ENCODE peak calls at places on chromosomes 7 and 10, in ten cellular contexts. D is sigmoid colon, R is neural progenitor cell, G is PC-3, T is pancreas, X is right lobe of liver, P is breast epithelium, V is psoas muscle, C is esophagus squamous epithelium, I is esophagus muscularis mucosa. E is an unnamed sample. For H3K4me1, the result is how much of the 10 kb centered on the place peaks cover.

GRCh38 chr10:91589015-91589655 is 43.7 kb downstream of the PPP1R3C start:
- DNase-seq in R (no peak), X (no peak), P (no peak), D (peak), C (no peak), T (peak), I (no peak), V (no peak), G (peak), E (no peak)

GRCh38 chr7:1979591-1980560 is 252.9 kb downstream of the MAD1L1 start:
- DNase-seq in G (no peak), V (no peak), C (peak), X (peak), R (no peak), T (no peak), D (no peak), P (no peak), I (no peak), E (peak)

GRCh38 chr10:44513592-44513991 is 128.7 kb upstream of the CXCL12 start:
- DNase-seq in G (no peak), P (no peak), I (peak), R (no peak), C (no peak), D (no peak), T (no peak), X (no peak), V (peak), E (no peak)

GRCh38 chr10:75375828-75376227 is 25.7 kb downstream of the ZNF503 start:
- DNase-seq in R (no peak), G (no peak), C (no peak), V (no peak), I (no peak), P (no peak), D (no peak), T (no peak), X (no peak), E (no peak)

GRCh38 chr10:70567603-70568002 is 34.9 kb downstream of the PRF1 start:
- DNase-seq in X (no peak), T (no peak), C (no peak), G (no peak), V (no peak), R (no peak), I (no peak), D (peak), P (no peak), E (peak)

GRCh38 chr10:1378473-1378872 is 322.3 kb downstream of the WDR37 start:
- DNase-seq in I (no peak), P (peak), D (no peak), C (no peak), G (no peak), V (no peak), X (no peak), R (no peak), T (no peak), E (no peak)

GRCh38 chr10:78579995-78580394 is 488.8 kb upstream of the ZMIZ1 start:
- DNase-seq in T (peak), R (peak), V (peak), I (no peak), X (peak), D (peak), G (peak), P (peak), C (no peak), E (no peak)

GRCh38 chr7:506921-507622 is 12.6 kb downstream of the PDGFA start:
- DNase-seq in C (no peak), X (peak), P (no peak), V (peak), G (no peak), T (peak), R (no peak), D (peak), I (no peak), E (no peak)

GRCh38 chr7:2431260-2431867 is 28.0 kb downstream of the CHST12 start:
- DNase-seq in V (no peak), C (no peak), G (peak), D (no peak), X (no peak), R (peak), P (no peak), T (no peak), I (no peak), E (no peak)

GRCh38 chr7:66682350-66683093 is 53.8 kb downstream of the KCTD7 start:
- DNase-seq in T (peak), I (no peak), X (no peak), V (peak), P (no peak), D (peak), G (peak), R (peak), C (no peak), E (no peak)

GRCh38 chr10:77485847-77486246 is 151.8 kb downstream of the KCNMA1 start:
- DNase-seq in I (no peak), R (no peak), P (no peak), T (no peak), G (no peak), C (no peak), D (no peak), V (no peak), X (peak), E (peak)

GRCh38 chr7:35424869-35425495 is 171.1 kb upstream of the TBX20 start:
- DNase-seq in I (no peak), D (no peak), T (peak), P (no peak), R (peak), V (peak), C (no peak), X (peak), G (peak), E (peak)

GRCh38 chr7:17150018-17150417 is 148.4 kb upstream of the AHR start:
- DNase-seq in X (no peak), V (no peak), I (no peak), T (no peak), G (no peak), P (no peak), R (no peak), D (no peak), C (no peak), E (no peak)

GRCh38 chr10:72694476-72695369 is 2.8 kb downstream of the MCU start:
- DNase-seq in X (no peak), P (no peak), D (no peak), V (no peak), C (no peak), R (peak), T (no peak), I (no peak), G (peak), E (peak)

GRCh38 chr10:86334515-86335085 is 32.0 kb downstream of the GRID1 start:
- DNase-seq in T (no peak), D (peak), I (no peak), R (peak), C (no peak), V (no peak), G (peak), P (no peak), X (peak), E (peak)

GRCh38 chr10:88958721-88959120 is 6.1 kb upstream of the ACTA2 start:
- DNase-seq in C (no peak), I (no peak), P (no peak), T (no peak), X (no peak), D (no peak), V (no peak), G (no peak), R (no peak), E (no peak)

GRCh38 chr10:11116817-11117216 is 99.1 kb downstream of the CELF2 start:
- DNase-seq in P (no peak), X (no peak), D (no peak), G (no peak), V (no peak), R (no peak), T (no peak), I (no peak), C (no peak), E (no peak)

GRCh38 chr7:117020605-117021002 is 67.3 kb downstream of the ST7 start:
- DNase-seq in C (no peak), P (no peak), T (no peak), R (peak), X (no peak), D (no peak), V (no peak), I (no peak), G (no peak), E (no peak)

GRCh38 chr7:1668486-1668931 is 1.6 kb upstream of the ELFN1 start:
- DNase-seq in T (no peak), G (no peak), I (no peak), V (peak), X (peak), D (no peak), C (no peak), P (no peak), R (peak), E (no peak)

GRCh38 chr7:6623589-6624245 is 8.3 kb downstream of the ZNF853 start:
- DNase-seq in X (no peak), C (no peak), V (no peak), R (no peak), P (no peak), T (no peak), G (no peak), D (no peak), I (no peak), E (no peak)

GRCh38 chr7:6624246-6624611 is 8.8 kb downstream of the ZNF853 start:
- DNase-seq in T (no peak), I (no peak), D (no peak), P (no peak), X (no peak), G (no peak), V (no peak), R (no peak), C (no peak), E (no peak)

GRCh38 chr7:6630007-6630849 is 6.9 kb upstream of the ZNF316 start:
- DNase-seq in D (no peak), G (peak), R (no peak), V (no peak), T (no peak), I (no peak), C (no peak), X (no peak), P (no peak), E (no peak)

GRCh38 chr7:6631605-6632004 is 5.5 kb upstream of the ZNF316 start:
- DNase-seq in R (no peak), I (no peak), V (no peak), X (no peak), P (no peak), C (no peak), G (peak), D (no peak), T (no peak), E (no peak)

DNA sequence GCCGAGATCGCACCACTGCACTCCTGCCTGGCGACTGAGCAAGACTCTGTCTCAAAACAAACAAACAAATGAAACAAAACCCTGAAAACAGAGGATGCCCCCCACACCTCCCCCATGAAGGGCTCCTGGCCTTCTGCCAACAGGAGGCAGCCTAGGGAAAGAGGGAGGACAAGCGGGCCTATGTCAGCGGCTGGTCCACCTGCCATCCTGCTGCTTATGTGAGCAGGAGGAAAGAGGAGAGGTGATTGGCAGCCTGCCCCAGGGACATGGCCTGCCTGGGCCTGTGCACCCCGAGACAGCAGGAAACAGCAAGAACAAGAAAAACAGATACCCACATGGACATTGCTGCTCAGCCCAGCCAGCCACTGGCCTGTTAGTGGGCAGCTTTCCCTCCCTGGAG is 9.1 kb upstream of the ZNF316 start:
- DNase-seq in C (no peak), P (peak), X (no peak), I (no peak), T (no peak), G (no peak), V (no peak), D (no peak), R (no peak), E (no peak)
- TF ChIP-seq CTCF in C (no peak), P (no peak), X (no peak), I (no peak), T (no peak), G (no peak), V (no peak), D (no peak), R (no peak), E (no peak)

GRCh38 chr10:6174201-6174874 is 28.4 kb upstream of the PFKFB3 start:
- DNase-seq in V (peak), D (no peak), T (no peak), P (no peak), G (no peak), C (no peak), X (peak), R (no peak), I (no peak), E (no peak)
- H3K4me1 ChIP-seq in V (half or more), D (half or more), T (under half), P (under half), G (under half), C (half or more), X (under half), R (under half), I (half or more), E (under half)

GRCh38 chr7:120538335-120538734 is 265.4 kb downstream of the KCND2 start:
- DNase-seq in P (no peak), C (no peak), T (no peak), I (no peak), R (no peak), V (no peak), D (no peak), G (no peak), X (no peak), E (no peak)

GRCh38 chr7:120539321-120539720 is 266.3 kb downstream of the KCND2 start:
- DNase-seq in G (no peak), P (no peak), T (no peak), D (no peak), I (no peak), X (no peak), V (no peak), R (no peak), C (no peak), E (no peak)
- TF ChIP-seq CTCF in G (no peak), P (no peak), T (no peak), D (no peak), I (no peak), X (no peak), V (no peak), R (no peak), C (no peak), E (no peak)

DNA sequence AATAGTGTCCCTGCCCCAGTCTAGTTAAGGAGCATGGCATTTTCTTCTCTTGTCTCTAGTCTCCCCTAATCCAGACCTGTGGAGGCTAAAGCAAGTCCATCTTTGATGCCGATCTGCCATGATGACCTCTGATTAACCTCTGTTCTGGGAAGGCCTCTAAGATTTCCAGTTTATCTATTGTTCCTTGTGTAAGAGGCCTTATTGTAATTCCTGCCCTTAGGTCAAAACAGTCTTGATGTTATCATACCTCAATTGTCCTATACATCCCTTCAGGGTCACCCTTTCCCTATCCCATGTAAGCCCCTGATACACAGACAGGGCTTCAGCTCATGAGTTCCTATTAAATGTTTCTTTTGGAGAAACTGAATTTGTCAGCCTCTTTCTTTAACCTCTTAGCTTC is 4.9 kb upstream of the ZMIZ2 start:
- DNase-seq in P (no peak), D (no peak), R (no peak), X (no peak), I (no peak), V (no peak), G (no peak), T (no peak), C (no peak), E (no peak)
- H3K4me1 ChIP-seq in P (under half), D (under half), R (under half), X (under half), I (under half), V (under half), G (under half), T (under half), C (under half), E (under half)

GRCh38 chr7:85806321-85806720 is 619.5 kb upstream of the SEMA3D start:
- DNase-seq in X (no peak), D (no peak), P (no peak), C (no peak), T (no peak), R (peak), G (peak), V (no peak), I (no peak), E (peak)
- TF ChIP-seq CTCF in X (no peak), D (no peak), P (no peak), C (no peak), T (no peak), R (peak), G (peak), V (no peak), I (no peak), E (no peak)

GRCh38 chr10:14574885-14575284 is 199.8 kb downstream of the FAM107B start:
- DNase-seq in R (no peak), V (no peak), X (no peak), I (no peak), T (no peak), G (peak), P (no peak), D (no peak), C (no peak), E (no peak)

GRCh38 chr10:14573666-14574261 is 200.9 kb downstream of the FAM107B start:
- DNase-seq in I (no peak), P (no peak), T (no peak), R (no peak), V (no peak), C (no peak), X (no peak), G (peak), D (no peak), E (no peak)

GRCh38 chr10:14571866-14572507 is 202.7 kb downstream of the FAM107B start:
- DNase-seq in G (peak), C (no peak), R (no peak), V (no peak), T (peak), D (no peak), I (no peak), P (peak), X (peak), E (no peak)

GRCh38 chr10:14570800-14571199 is 203.9 kb downstream of the FAM107B start:
- DNase-seq in T (no peak), V (no peak), X (no peak), D (no peak), I (no peak), C (no peak), G (no peak), R (no peak), P (no peak), E (no peak)

GRCh38 chr10:14574291-14574690 is 200.4 kb downstream of the FAM107B start:
- DNase-seq in T (no peak), D (no peak), X (no peak), I (no peak), G (no peak), C (no peak), P (no peak), V (no peak), R (no peak), E (no peak)
- H3K4me1 ChIP-seq in T (half or more), D (under half), X (under half), I (under half), G (half or more), C (half or more), P (under half), V (under half), R (under half), E (half or more)

GRCh38 chr7:136213012-136213411 is 235.9 kb upstream of the MTPN start:
- DNase-seq in G (no peak), D (no peak), R (no peak), X (no peak), V (no peak), T (no peak), I (no peak), P (no peak), C (no peak), E (no peak)

DNA sequence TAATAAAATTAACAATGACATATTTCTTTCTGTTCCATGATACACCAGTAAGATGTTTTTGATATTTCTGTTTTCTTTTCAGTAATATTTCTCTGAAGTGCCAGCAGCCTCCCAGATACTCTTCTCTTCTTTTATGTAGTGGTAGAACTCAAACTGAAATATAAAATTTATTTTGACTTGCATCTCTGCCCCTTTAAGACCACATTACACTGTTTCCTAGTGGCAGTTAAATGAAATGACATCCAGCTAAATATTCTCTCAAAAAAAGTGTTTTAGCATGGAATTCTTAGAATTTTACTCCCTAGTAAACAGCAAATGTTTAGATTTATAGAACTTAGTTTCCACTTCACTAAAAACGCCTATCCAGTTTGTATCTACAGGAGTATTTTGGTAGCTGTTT is 237.2 kb upstream of the MTPN start:
- DNase-seq in R (no peak), X (no peak), I (no peak), P (no peak), C (no peak), V (no peak), G (no peak), T (no peak), D (no peak), E (no peak)
- TF ChIP-seq CTCF in R (peak), X (no peak), I (no peak), P (no peak), C (no peak), V (no peak), G (peak), T (no peak), D (no peak), E (no peak)

DNA sequence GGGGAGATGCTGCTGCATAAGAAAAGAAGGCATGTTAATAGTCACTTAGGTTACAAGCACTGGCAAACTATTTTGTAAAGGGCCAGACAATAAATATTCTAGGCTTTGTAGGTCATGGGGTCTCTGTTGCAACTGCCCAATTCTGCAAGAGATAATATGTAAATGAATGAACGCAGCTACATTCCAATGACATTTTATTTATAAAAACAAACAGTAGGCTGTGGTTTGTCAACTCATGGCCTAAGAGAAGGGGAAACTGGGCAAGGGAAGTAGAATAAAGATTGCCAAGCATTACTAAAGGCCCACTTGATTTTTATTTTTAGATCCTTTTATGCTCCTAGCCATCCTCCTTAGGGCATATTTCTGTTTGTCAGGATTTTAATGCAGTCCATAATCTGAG is 133.1 kb downstream of the RAPGEF5 start:
- DNase-seq in R (no peak), V (no peak), D (no peak), X (no peak), C (no peak), P (no peak), I (no peak), T (no peak), G (no peak), E (no peak)
- H3K4me1 ChIP-seq in R (under half), V (under half), D (under half), X (under half), C (under half), P (under half), I (under half), T (under half), G (under half), E (under half)

DNA sequence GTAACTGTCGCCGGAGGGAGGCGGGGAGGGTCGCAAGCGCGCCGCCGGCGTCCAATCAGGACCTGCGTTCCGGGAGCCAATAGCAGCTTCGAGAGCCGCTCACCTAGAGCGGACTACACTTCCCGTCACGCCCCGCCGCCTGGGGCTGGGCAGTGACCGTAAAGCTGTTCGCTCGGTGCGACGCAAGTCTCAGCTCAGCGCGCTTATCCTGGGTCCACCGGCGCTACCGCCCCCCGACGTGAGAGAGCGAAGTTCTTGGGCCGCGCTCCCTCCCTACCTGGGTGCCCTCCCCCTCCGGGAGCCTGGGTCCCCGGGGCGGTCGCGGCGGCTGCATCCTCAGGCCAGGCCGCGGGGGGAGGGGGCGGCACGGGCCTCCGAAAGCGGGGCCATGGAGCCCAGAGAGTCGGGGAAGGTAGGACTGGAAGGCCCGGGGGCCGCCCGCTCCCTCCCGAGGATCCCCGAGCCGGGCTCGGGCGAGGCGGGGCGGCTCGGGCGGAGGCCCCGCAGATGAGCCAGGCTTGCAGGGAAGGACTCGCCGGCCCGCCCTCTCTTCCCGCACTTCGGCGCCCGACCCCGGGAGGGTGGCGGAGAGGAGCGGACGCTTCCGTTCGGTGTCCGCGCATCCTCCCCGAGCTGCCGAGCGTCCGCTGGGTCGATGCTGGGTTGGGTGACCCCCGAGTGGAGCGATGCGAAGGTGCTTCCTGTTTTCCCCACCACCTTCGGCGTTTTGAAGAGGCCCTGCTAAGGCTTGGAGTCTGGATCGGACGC is at the start of gene ZNF862:
- DNase-seq in G (peak), C (peak), P (peak), D (peak), T (peak), R (peak), X (peak), V (peak), I (peak), E (peak)
- TF ChIP-seq CTCF in G (no peak), C (no peak), P (no peak), D (no peak), T (no peak), R (no peak), X (no peak), V (no peak), I (no peak), E (no peak)

E was measured in Caco-2.